ENCODE peak calls at places on chromosomes 3 and 15, in six cellular contexts. One of them, this sample, is unnamed.

GRCh38 chr3:142734834-142735233 is 11.0 kb downstream of the TRPC1 start:
- DNase-seq in foreskin fibroblast: no peak
- DNase-seq in A673: no peak
- DNase-seq in CD14-positive monocyte: no peak
- DNase-seq in RWPE2: no peak
- DNase-seq in D721Med: no peak
- DNase-seq in this sample: no peak

GRCh38 chr3:50370594-50370993 is 11.3 kb upstream of the TMEM115 start:
- DNase-seq in foreskin fibroblast: no peak
- DNase-seq in A673: peak; percentile 62
- DNase-seq in CD14-positive monocyte: no peak
- DNase-seq in RWPE2: no peak
- DNase-seq in D721Med: no peak
- DNase-seq in this sample: no peak

GRCh38 chr3:184679056-184679502 is 32.8 kb downstream of the MAGEF1 start:
- DNase-seq in foreskin fibroblast: no peak
- DNase-seq in A673: peak; percentile 15
- DNase-seq in CD14-positive monocyte: no peak
- DNase-seq in RWPE2: no peak
- DNase-seq in D721Med: no peak
- DNase-seq in this sample: no peak

GRCh38 chr3:183560607-183561006 is 5.1 kb upstream of the KLHL6 start:
- DNase-seq in foreskin fibroblast: no peak
- DNase-seq in A673: no peak
- DNase-seq in CD14-positive monocyte: no peak
- DNase-seq in RWPE2: no peak
- DNase-seq in D721Med: no peak
- DNase-seq in this sample: no peak

GRCh38 chr15:22735781-22736180 is 50.7 kb upstream of the NIPA1 start:
- DNase-seq in foreskin fibroblast: no peak
- DNase-seq in A673: no peak
- DNase-seq in CD14-positive monocyte: no peak
- DNase-seq in RWPE2: no peak
- DNase-seq in D721Med: no peak
- DNase-seq in this sample: peak; percentile 84

GRCh38 chr3:53200501-53201189 is 39.6 kb downstream of the PRKCD start:
- DNase-seq in foreskin fibroblast: no peak
- DNase-seq in A673: no peak
- DNase-seq in CD14-positive monocyte: no peak
- DNase-seq in RWPE2: no peak
- DNase-seq in D721Med: no peak
- DNase-seq in this sample: no peak

GRCh38 chr3:179136195-179136594 is 12.0 kb upstream of the PIK3CA start:
- DNase-seq in foreskin fibroblast: no peak
- DNase-seq in A673: no peak
- DNase-seq in CD14-positive monocyte: no peak
- DNase-seq in RWPE2: no peak
- DNase-seq in D721Med: no peak
- DNase-seq in this sample: no peak

GRCh38 chr3:133983126-133983525 is 46.6 kb downstream of the SLCO2A1 start:
- DNase-seq in foreskin fibroblast: no peak
- DNase-seq in A673: no peak
- DNase-seq in CD14-positive monocyte: no peak
- DNase-seq in RWPE2: no peak
- DNase-seq in D721Med: no peak
- DNase-seq in this sample: no peak

GRCh38 chr15:45121706-45122417 is 7.7 kb downstream of the DUOXA2 start:
- DNase-seq in foreskin fibroblast: peak; percentile 92
- DNase-seq in A673: no peak
- DNase-seq in CD14-positive monocyte: peak; percentile 67
- DNase-seq in RWPE2: peak; percentile 94
- DNase-seq in D721Med: no peak
- DNase-seq in this sample: peak; percentile 82

GRCh38 chr3:159238646-159239045 is 436.8 kb downstream of the MFSD1 start:
- DNase-seq in foreskin fibroblast: no peak
- DNase-seq in A673: no peak
- DNase-seq in CD14-positive monocyte: no peak
- DNase-seq in RWPE2: no peak
- DNase-seq in D721Med: no peak
- DNase-seq in this sample: no peak

GRCh38 chr3:17799312-17799711 is 56.9 kb upstream of the TBC1D5 start:
- DNase-seq in foreskin fibroblast: no peak
- DNase-seq in A673: no peak
- DNase-seq in CD14-positive monocyte: no peak
- DNase-seq in RWPE2: no peak
- DNase-seq in D721Med: no peak
- DNase-seq in this sample: no peak

GRCh38 chr15:48002772-48003171 is 118.0 kb upstream of the SLC24A5 start:
- DNase-seq in foreskin fibroblast: no peak
- DNase-seq in A673: no peak
- DNase-seq in CD14-positive monocyte: no peak
- DNase-seq in RWPE2: no peak
- DNase-seq in D721Med: no peak
- DNase-seq in this sample: no peak

GRCh38 chr3:71366991-71367604 is 216.4 kb downstream of the FOXP1 start:
- DNase-seq in foreskin fibroblast: no peak
- DNase-seq in A673: no peak
- DNase-seq in CD14-positive monocyte: no peak
- DNase-seq in RWPE2: no peak
- DNase-seq in D721Med: no peak
- DNase-seq in this sample: no peak

GRCh38 chr3:123723527-123724168 is 138.8 kb upstream of the HACD2 start:
- DNase-seq in foreskin fibroblast: peak; percentile 59
- DNase-seq in A673: peak; percentile 91
- DNase-seq in CD14-positive monocyte: no peak
- DNase-seq in RWPE2: no peak
- DNase-seq in D721Med: peak; percentile 53
- DNase-seq in this sample: peak; percentile 80

GRCh38 chr3:148074916-148075315 is 622.8 kb upstream of the AGTR1 start:
- DNase-seq in foreskin fibroblast: no peak
- DNase-seq in A673: peak; percentile 66
- DNase-seq in CD14-positive monocyte: no peak
- DNase-seq in RWPE2: no peak
- DNase-seq in D721Med: no peak
- DNase-seq in this sample: no peak

GRCh38 chr3:192229866-192230265 is 497.5 kb downstream of the FGF12 start:
- DNase-seq in foreskin fibroblast: no peak
- DNase-seq in A673: no peak
- DNase-seq in CD14-positive monocyte: no peak
- DNase-seq in RWPE2: no peak
- DNase-seq in D721Med: no peak
- DNase-seq in this sample: no peak

DNA sequence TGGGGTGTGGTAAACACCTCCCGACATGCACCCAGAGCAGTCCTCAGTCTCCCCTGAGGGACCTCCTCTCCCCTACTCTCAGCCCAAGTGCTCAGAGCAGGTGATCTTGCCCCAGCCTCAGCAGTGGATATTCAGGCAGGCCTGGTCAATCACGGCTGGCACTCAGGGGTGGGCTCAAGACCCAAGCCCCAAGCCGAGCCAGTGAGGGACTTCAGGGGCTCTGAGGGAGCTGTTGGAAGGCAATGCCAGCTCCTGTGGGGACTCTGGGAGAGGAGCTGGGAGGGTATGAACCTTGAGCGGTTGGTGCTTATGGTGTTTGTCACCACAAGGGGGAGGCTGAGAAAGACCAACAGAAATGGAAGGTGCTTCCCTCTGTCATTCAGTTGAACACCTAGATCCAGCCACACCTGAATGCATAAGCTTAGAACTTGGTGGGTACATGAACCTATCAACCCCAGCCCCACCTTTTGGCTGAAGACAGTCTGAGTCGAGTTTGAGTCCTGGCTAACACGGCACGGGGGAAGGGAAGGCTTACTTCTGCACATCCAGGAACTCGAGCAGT is 19.4 kb downstream of the ALS2CL start:
- DNase-seq in foreskin fibroblast: no peak
- DNase-seq in A673: no peak
- DNase-seq in CD14-positive monocyte: peak; percentile 24
- DNase-seq in RWPE2: peak; percentile 30
- DNase-seq in D721Med: no peak
- DNase-seq in this sample: no peak
- TF ChIP-seq CTCF in foreskin fibroblast: peak; percentile 6
- TF ChIP-seq CTCF in A673: peak; percentile 27
- TF ChIP-seq CTCF in CD14-positive monocyte: peak; percentile 32
- TF ChIP-seq CTCF in RWPE2: peak; percentile 17
- TF ChIP-seq CTCF in D721Med: no peak
- TF ChIP-seq CTCF in this sample: peak; percentile 66

GRCh38 chr15:70615435-70616310 is 147.7 kb downstream of the UACA start:
- DNase-seq in foreskin fibroblast: no peak
- DNase-seq in A673: no peak
- DNase-seq in CD14-positive monocyte: no peak
- DNase-seq in RWPE2: no peak
- DNase-seq in D721Med: no peak
- DNase-seq in this sample: no peak
- TF ChIP-seq CTCF in foreskin fibroblast: no peak
- TF ChIP-seq CTCF in A673: no peak
- TF ChIP-seq CTCF in CD14-positive monocyte: no peak
- TF ChIP-seq CTCF in RWPE2: no peak
- TF ChIP-seq CTCF in D721Med: no peak
- TF ChIP-seq CTCF in this sample: no peak

DNA sequence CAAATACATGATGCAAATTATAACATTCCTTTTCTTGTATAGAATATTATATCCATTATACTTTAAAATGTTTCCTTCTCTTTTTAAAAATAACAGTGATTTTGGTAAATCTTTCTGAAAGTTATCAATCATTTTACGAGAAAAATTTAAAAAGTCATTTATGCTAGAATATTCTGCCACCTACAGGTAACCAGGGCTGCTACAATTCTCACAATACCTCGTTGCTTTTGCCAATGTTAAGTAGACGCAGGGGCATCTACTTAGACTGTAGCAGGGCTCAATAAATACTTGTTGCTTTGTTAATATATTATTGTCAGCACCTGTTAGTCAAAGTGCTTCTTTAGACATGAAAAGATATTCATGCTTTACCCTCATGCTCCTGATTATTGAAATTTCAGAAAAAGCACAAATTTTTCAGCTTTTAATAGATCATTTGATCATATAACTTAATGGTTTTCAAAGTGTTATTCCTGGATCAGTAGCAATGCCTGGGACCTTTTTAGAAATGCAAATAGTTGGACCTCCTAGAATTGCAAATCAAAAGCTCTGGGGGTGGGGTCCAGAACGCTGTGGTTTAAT is 223.5 kb upstream of the PDZRN3 start:
- DNase-seq in foreskin fibroblast: no peak
- DNase-seq in A673: peak; percentile 2
- DNase-seq in CD14-positive monocyte: no peak
- DNase-seq in RWPE2: no peak
- DNase-seq in D721Med: no peak
- DNase-seq in this sample: peak; percentile 7
- TF ChIP-seq CTCF in foreskin fibroblast: peak; percentile 72
- TF ChIP-seq CTCF in A673: peak; percentile 56
- TF ChIP-seq CTCF in CD14-positive monocyte: peak; percentile 20
- TF ChIP-seq CTCF in RWPE2: peak; percentile 78
- TF ChIP-seq CTCF in D721Med: peak; percentile 70
- TF ChIP-seq CTCF in this sample: peak; percentile 91

DNA sequence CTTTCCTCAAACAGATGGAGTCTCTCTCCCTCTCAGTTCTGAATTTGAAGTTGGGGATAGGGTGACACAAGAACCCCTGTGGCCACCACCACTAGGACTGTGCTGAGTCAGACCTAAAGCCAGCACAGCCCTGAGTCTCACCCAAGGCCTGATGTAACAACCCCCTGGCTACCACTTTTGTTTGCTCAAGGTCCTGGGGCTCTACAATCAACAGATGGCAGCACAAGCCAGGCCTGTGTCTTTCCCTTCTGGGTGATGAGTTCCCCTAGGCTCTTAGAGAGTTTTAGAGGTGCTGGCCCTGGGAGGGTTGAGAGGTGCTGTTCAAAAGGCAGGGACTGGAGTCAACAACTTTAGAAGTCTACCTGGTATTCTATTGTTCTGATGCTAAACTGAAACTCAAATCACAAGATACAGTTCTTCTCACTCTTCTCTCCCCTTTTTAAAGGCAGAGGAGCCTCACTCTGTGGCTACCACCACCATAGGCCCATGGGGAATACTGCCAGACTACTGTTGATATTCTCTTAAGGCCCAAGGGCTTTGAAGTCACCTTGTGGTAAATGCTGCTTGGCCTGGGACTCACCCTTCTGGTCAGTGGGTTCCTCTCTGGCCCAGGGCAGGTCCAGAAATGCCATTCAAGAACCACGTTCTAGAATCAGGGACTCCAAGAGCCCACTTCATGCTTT is 6.5 kb downstream of the OR5K4 start:
- DNase-seq in foreskin fibroblast: no peak
- DNase-seq in A673: peak; percentile 1
- DNase-seq in CD14-positive monocyte: no peak
- DNase-seq in RWPE2: no peak
- DNase-seq in D721Med: no peak
- DNase-seq in this sample: no peak
- TF ChIP-seq CTCF in foreskin fibroblast: no peak
- TF ChIP-seq CTCF in A673: no peak
- TF ChIP-seq CTCF in CD14-positive monocyte: no peak
- TF ChIP-seq CTCF in RWPE2: peak; percentile 20
- TF ChIP-seq CTCF in D721Med: no peak
- TF ChIP-seq CTCF in this sample: no peak

GRCh38 chr15:25735550-25736384 is 127.4 kb downstream of the ATP10A start:
- DNase-seq in foreskin fibroblast: no peak
- DNase-seq in A673: no peak
- DNase-seq in CD14-positive monocyte: no peak
- DNase-seq in RWPE2: no peak
- DNase-seq in D721Med: no peak
- DNase-seq in this sample: no peak
- TF ChIP-seq CTCF in foreskin fibroblast: no peak
- TF ChIP-seq CTCF in A673: no peak
- TF ChIP-seq CTCF in CD14-positive monocyte: no peak
- TF ChIP-seq CTCF in RWPE2: no peak
- TF ChIP-seq CTCF in D721Med: peak; percentile 21
- TF ChIP-seq CTCF in this sample: no peak

GRCh38 chr15:88657326-88658069 is 18.7 kb downstream of the ISG20 start:
- DNase-seq in foreskin fibroblast: peak; percentile 56
- DNase-seq in A673: peak; percentile 41
- DNase-seq in CD14-positive monocyte: no peak
- DNase-seq in RWPE2: peak; percentile 72
- DNase-seq in D721Med: no peak
- DNase-seq in this sample: peak; percentile 40
- TF ChIP-seq CTCF in foreskin fibroblast: peak; percentile 82
- TF ChIP-seq CTCF in A673: peak; percentile 56
- TF ChIP-seq CTCF in CD14-positive monocyte: peak; percentile 59
- TF ChIP-seq CTCF in RWPE2: peak; percentile 99
- TF ChIP-seq CTCF in D721Med: peak; percentile 66
- TF ChIP-seq CTCF in this sample: peak; percentile 93

GRCh38 chr3:141302364-141303141 is 65.8 kb upstream of the ZBTB38 start:
- DNase-seq in foreskin fibroblast: peak; percentile 92
- DNase-seq in A673: no peak
- DNase-seq in CD14-positive monocyte: no peak
- DNase-seq in RWPE2: no peak
- DNase-seq in D721Med: no peak
- DNase-seq in this sample: peak; percentile 93
- TF ChIP-seq CTCF in foreskin fibroblast: peak; percentile 22
- TF ChIP-seq CTCF in A673: no peak
- TF ChIP-seq CTCF in CD14-positive monocyte: no peak
- TF ChIP-seq CTCF in RWPE2: no peak
- TF ChIP-seq CTCF in D721Med: no peak
- TF ChIP-seq CTCF in this sample: peak; percentile 62

This sample was measured in HFFc6.